ENCODE peak calls at places on chromosomes 7 and 10, in seven cellular contexts. D is HCT116, J is GM12878, H is SK-N-SH, E is K562, A is H1, Q is HepG2. S is an unnamed sample.
A peak's percentile ranks its signal among the peaks of the same experiment; 100 is the strongest.

GRCh38 chr7:47534322-47535032 is 47.4 kb downstream of the TNS3 start:
- DNase-seq in D (no peak), H (peak; percentile 51), Q (no peak), E (peak; percentile 24), J (no peak), A (no peak), S (peak; percentile 65)

GRCh38 chr10:109277456-109277855 is 645.9 kb downstream of the XPNPEP1 start:
- DNase-seq in D (no peak), Q (no peak), E (no peak), A (no peak), J (no peak), H (no peak), S (no peak)

GRCh38 chr7:150909192-150909591 is 56.9 kb downstream of the AOC1 start:
- DNase-seq in Q (no peak), D (no peak), E (no peak), J (no peak), A (no peak), H (peak; percentile 21), S (no peak)

GRCh38 chr10:12822374-12823170 is 178.9 kb downstream of the CCDC3 start:
- DNase-seq in H (no peak), A (no peak), D (no peak), E (no peak), J (no peak), Q (no peak), S (no peak)

GRCh38 chr7:37833107-37833817 is 15.1 kb upstream of the NME8 start:
- DNase-seq in A (no peak), J (no peak), H (peak; percentile 60), D (peak; percentile 7), E (peak; percentile 50), Q (peak; percentile 41), S (peak; percentile 21)

GRCh38 chr7:88318196-88318595 is 11.5 kb upstream of the STEAP4 start:
- DNase-seq in Q (no peak), J (no peak), D (no peak), E (no peak), A (no peak), H (no peak), S (no peak)

GRCh38 chr10:24310104-24310503 is 101.2 kb downstream of the KIAA1217 start:
- DNase-seq in Q (no peak), E (no peak), J (no peak), D (no peak), A (no peak), H (no peak), S (peak; percentile 30)

GRCh38 chr10:128035557-128035973 is 90.7 kb downstream of the MKI67 start:
- DNase-seq in H (peak; percentile 70), E (peak; percentile 64), D (peak; percentile 21), A (peak; percentile 95), J (no peak), Q (no peak), S (peak; percentile 13)

GRCh38 chr10:93287775-93288174 is 194.4 kb downstream of the MYOF start:
- DNase-seq in H (no peak), E (no peak), A (no peak), Q (no peak), D (no peak), J (no peak), S (no peak)

GRCh38 chr7:33862946-33863814 is 42.2 kb upstream of the BMPER start:
- DNase-seq in D (no peak), E (no peak), Q (no peak), A (no peak), H (no peak), J (no peak), S (no peak)

GRCh38 chr10:129761166-129761565 is 202.9 kb downstream of the EBF3 start:
- DNase-seq in E (no peak), Q (no peak), J (no peak), H (no peak), D (no peak), A (peak; percentile 31), S (no peak)

GRCh38 chr7:92873776-92874175 is 37.4 kb upstream of the CDK6 start:
- DNase-seq in Q (no peak), E (no peak), J (no peak), D (no peak), A (no peak), H (no peak), S (no peak)

GRCh38 chr7:151174246-151175046 is 7.0 kb upstream of the GBX1 start:
- DNase-seq in H (no peak), J (no peak), D (no peak), A (peak; percentile 84), Q (no peak), E (no peak), S (no peak)

DNA sequence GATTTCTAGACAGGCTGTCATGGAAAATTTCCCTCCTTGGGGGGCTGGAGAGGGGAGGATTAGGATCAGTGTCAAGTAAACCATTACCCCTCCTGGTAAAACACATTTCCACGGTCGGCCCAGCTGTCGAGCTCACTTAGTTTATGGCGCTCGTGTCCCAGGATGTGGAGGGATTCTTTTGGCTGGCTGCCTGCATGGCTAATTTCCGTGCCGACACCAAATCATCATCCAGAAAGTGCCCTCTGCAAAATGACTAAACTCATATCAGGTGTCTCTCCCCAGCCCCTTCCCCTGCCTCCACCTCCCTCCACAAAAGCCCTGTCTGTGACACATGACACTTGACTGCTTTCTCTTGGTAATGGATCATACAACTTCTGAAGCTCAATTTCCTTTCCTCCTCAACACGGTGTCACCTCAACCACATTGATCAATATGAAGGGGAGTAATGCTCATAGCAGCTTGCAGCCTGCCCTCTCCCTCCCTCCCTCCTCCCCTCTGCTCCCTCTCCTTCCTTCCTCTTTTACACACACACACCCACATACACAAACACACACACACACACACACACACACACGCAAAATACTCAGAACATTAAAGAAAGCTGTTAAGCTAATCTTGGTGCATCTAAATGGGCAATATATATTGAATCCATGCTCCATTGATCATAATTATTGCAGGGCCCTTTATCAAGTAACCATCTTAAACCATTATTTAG is 122.3 kb downstream of the PRLHR start:
- DNase-seq in D (no peak), E (no peak), J (no peak), A (no peak), H (no peak), Q (no peak), S (no peak)
- TF ChIP-seq JUND in D (no peak), E (no peak), J (no peak), A (no peak), H (no peak), Q (no peak), S (no peak)

GRCh38 chr7:80288175-80289122 is 153.8 kb downstream of the GNAI1 start:
- DNase-seq in D (no peak), E (no peak), A (no peak), J (no peak), H (no peak), Q (peak; percentile 15), S (no peak)
- TF ChIP-seq JUND in D (no peak), E (no peak), A (no peak), J (no peak), H (no peak), Q (no peak), S (no peak)

GRCh38 chr7:610531-611280 is 91.1 kb upstream of the PDGFA start:
- DNase-seq in Q (no peak), D (no peak), H (no peak), A (no peak), E (peak; percentile 87), J (no peak), S (no peak)

GRCh38 chr7:608361-608760 is 88.7 kb upstream of the PDGFA start:
- DNase-seq in Q (no peak), J (no peak), D (no peak), A (no peak), E (no peak), H (no peak), S (no peak)

GRCh38 chr7:607938-608337 is 88.3 kb upstream of the PDGFA start:
- DNase-seq in D (no peak), H (no peak), J (no peak), E (no peak), A (no peak), Q (no peak), S (no peak)

GRCh38 chr7:610141-610530 is 90.5 kb upstream of the PDGFA start:
- DNase-seq in A (no peak), H (no peak), J (no peak), E (peak; percentile 64), D (no peak), Q (no peak), S (no peak)

GRCh38 chr7:608954-609711 is 89.5 kb upstream of the PDGFA start:
- DNase-seq in J (no peak), Q (no peak), A (no peak), D (no peak), E (no peak), H (no peak), S (no peak)
- TF ChIP-seq JUND in J (no peak), Q (no peak), A (no peak), D (no peak), E (no peak), H (no peak), S (no peak)

GRCh38 chr7:133652547-133652946 is 399.7 kb downstream of the EXOC4 start:
- DNase-seq in H (no peak), D (no peak), J (no peak), Q (no peak), E (no peak), A (no peak), S (no peak)

GRCh38 chr7:133646493-133647154 is 393.7 kb downstream of the EXOC4 start:
- DNase-seq in H (peak; percentile 15), Q (no peak), D (no peak), A (no peak), J (no peak), E (no peak), S (no peak)

GRCh38 chr7:133649593-133649992 is 396.7 kb downstream of the EXOC4 start:
- DNase-seq in J (no peak), Q (no peak), H (no peak), D (no peak), A (no peak), E (no peak), S (no peak)

GRCh38 chr7:133650487-133651292 is 397.8 kb downstream of the EXOC4 start:
- DNase-seq in J (no peak), E (no peak), A (no peak), D (no peak), Q (no peak), H (no peak), S (no peak)

DNA sequence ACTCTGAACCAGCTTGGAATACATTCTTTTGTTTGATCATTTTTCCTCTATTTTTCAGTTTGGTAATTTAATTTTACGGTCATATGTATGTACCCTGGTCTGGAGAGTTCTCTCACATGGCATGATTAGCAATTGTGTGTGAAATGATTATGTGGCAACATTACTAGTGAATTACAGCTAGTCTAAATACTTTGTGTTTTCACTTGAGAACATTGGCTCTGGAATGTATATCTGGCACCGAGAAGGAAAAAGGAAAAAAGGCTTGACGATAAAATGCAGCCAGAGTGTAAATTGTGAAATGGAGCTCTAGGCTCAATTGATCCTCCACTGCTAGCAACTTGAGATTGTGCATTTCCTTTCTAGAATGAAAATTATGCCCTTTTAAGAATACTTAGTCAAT is 397.2 kb downstream of the EXOC4 start:
- DNase-seq in E (no peak), J (no peak), Q (no peak), A (no peak), H (no peak), D (no peak), S (no peak)
- TF ChIP-seq JUND in E (no peak), J (no peak), Q (no peak), A (no peak), H (no peak), D (no peak), S (no peak)